ENCODE peak calls at places on chromosomes 4 and X, in six cellular contexts. U is psoas muscle, S is testis, D is cardiac muscle cell, X is uterus, J is fibroblast of lung. H is an unnamed sample. For H3K9me3, the result is how much of the 10 kb centered on the place peaks cover.

GRCh38 chr4:160928482-160928881 is 1235.3 kb downstream of the FSTL5 start:
- DNase-seq in U (no peak), S (no peak), D (no peak), X (no peak), J (no peak), H (no peak)

GRCh38 chrX:103356023-103356798 is at the start of gene TCEAL9:
- DNase-seq in U (peak), S (peak), D (peak), X (peak), J (peak), H (peak)

GRCh38 chr4:13516315-13516860 is 27.9 kb downstream of the NKX3-2 start:
- DNase-seq in U (no peak), S (no peak), D (no peak), X (no peak), J (no peak), H (no peak)

GRCh38 chr4:158202475-158202874 is 7.8 kb upstream of the TMEM144 start:
- DNase-seq in U (no peak), S (no peak), D (no peak), X (no peak), J (no peak), H (no peak)

GRCh38 chr4:77443941-77444340 is 161.7 kb upstream of the CXCL13 start:
- DNase-seq in U (no peak), S (no peak), D (peak), X (no peak), J (peak), H (no peak)

GRCh38 chr4:157265281-157265680 is 44.8 kb downstream of the GRIA2 start:
- DNase-seq in U (no peak), S (no peak), D (no peak), X (peak), J (peak), H (no peak)

GRCh38 chr4:2587215-2587823 is 50.9 kb downstream of the FAM193A start:
- DNase-seq in U (no peak), S (no peak), D (no peak), X (no peak), J (no peak), H (no peak)

GRCh38 chr4:139675156-139675555 is 9.5 kb downstream of the MGST2 start:
- DNase-seq in U (no peak), S (no peak), D (no peak), X (no peak), J (no peak), H (no peak)

GRCh38 chrX:23134171-23134570 is 134.4 kb downstream of the DDX53 start:
- DNase-seq in U (no peak), S (no peak), D (no peak), X (no peak), J (no peak), H (no peak)

GRCh38 chrX:48676893-48677270 is 6.7 kb upstream of the WAS start:
- DNase-seq in U (no peak), S (no peak), D (no peak), X (no peak), J (no peak), H (no peak)

GRCh38 chr4:6546681-6547447 is 28.1 kb upstream of the MAN2B2 start:
- DNase-seq in U (no peak), S (peak), D (peak), X (peak), J (peak), H (peak)

GRCh38 chrX:21639775-21640174 is 18.4 kb downstream of the KLHL34 start:
- DNase-seq in U (no peak), S (no peak), D (no peak), X (no peak), J (no peak), H (no peak)

GRCh38 chrX:2819345-2820130 is 9.2 kb upstream of the GYG2 start:
- DNase-seq in U (no peak), S (no peak), D (peak), X (no peak), J (peak), H (no peak)

GRCh38 chrX:119095936-119096335 is 23.1 kb downstream of the CT47C1 start:
- DNase-seq in U (no peak), S (no peak), D (no peak), X (no peak), J (no peak), H (no peak)

GRCh38 chrX:15678339-15678738 is 13.7 kb upstream of the CLTRN start:
- DNase-seq in U (no peak), S (no peak), D (peak), X (no peak), J (peak), H (no peak)

DNA sequence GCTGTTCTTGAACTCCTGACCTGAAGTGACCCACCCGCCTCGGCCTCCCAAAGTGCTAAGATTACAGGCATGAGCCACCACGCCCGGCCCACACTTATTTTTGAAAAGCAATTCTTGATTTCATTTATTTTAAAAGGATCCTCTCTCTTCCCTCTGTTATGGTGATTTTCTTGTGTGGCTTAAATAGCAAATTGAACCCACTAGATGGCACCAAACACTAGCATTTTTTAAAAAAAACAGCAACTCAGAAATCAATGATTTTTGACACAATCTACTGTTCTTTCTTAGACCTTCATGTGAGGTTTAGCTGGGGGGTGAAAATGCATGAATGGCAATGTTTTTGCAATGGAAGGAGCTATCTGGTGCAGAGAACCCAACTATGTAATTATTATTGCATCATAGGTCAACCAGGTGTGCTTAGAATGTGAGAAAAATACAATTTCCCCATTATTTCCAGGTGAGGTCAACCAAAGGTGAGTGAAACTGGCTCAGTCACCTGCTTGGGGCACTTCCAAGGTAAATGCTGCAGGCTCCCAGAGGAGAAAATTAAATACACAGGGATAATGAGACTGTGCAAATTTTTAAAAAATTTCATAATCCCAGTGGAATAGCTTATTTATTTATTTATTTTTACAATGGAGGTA is 226.6 kb upstream of the PRKX start:
- DNase-seq in U (no peak), S (no peak), D (peak), X (no peak), J (peak), H (no peak)
- TF ChIP-seq CTCF in U (no peak), S (no peak), D (peak), X (no peak), J (peak), H (peak)

GRCh38 chrX:148501121-148502066 is 977 bp downstream of the AFF2 start:
- DNase-seq in U (no peak), S (peak), D (no peak), X (no peak), J (no peak), H (no peak)
- H3K27ac ChIP-seq in U (no peak), S (peak), D (no peak), X (no peak), J (no peak), H (no peak)

GRCh38 chr4:8837181-8837811 is 34.3 kb downstream of the HMX1 start:
- DNase-seq in U (no peak), S (peak), D (no peak), X (no peak), J (no peak), H (no peak)

GRCh38 chr4:8836664-8837171 is 34.9 kb downstream of the HMX1 start:
- DNase-seq in U (no peak), S (peak), D (no peak), X (no peak), J (no peak), H (peak)

GRCh38 chr4:8838296-8838695 is 33.3 kb downstream of the HMX1 start:
- DNase-seq in U (no peak), S (no peak), D (no peak), X (no peak), J (no peak), H (no peak)

GRCh38 chr4:8834681-8835220 is 36.9 kb downstream of the HMX1 start:
- DNase-seq in U (no peak), S (peak), D (no peak), X (no peak), J (no peak), H (no peak)

DNA sequence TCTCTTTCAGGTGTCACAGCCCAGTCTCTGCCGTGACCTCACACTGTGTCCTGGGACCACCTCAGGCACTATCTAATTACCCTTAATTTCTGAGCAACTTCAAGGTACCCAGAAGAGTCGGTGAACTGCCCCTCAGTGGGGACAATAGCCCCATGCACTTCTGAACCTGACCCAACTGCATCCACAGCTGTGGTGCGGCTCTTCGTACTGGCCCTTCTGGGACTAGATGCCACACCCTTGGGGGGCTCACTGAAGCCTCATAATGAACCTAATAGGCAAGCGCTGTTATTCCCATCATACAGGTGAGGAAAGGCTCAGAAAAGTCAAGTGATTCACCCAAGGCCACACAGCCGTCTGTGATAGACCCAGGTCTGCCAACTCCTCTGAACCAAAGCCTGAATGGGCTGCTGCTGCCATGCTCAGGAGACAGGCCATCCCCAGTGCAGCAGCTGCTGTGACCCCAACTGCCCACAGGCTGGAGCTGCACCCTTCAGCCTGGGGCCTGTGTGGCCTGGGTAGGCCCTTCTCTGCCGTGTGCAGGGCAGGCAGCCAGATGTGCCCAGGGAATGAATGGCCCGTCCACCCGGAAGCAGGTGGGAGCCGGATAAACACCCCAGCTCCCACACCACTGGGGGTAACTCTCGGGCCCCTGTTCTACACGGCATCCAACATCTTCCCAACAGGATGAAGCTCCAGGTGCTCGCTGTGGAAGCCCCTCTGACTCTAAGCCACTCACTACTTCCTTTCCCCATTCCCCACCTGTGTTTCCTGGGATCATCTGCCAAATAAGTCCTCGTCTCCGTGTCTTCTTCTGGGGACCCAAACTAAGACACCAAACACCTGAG is 35.9 kb downstream of the HMX1 start:
- DNase-seq in U (no peak), S (peak), D (no peak), X (no peak), J (no peak), H (no peak)
- H3K9me3 ChIP-seq in U (under half), S (under half), D (under half), X (under half), J (under half), H (under half)

GRCh38 chrX:1323315-1323714 is 13.3 kb upstream of the IL3RA start:
- DNase-seq in U (peak), S (peak), D (no peak), X (no peak), J (no peak), H (peak)
- TF ChIP-seq CTCF in U (peak), S (no peak), D (no peak), X (no peak), J (no peak), H (peak)

GRCh38 chrX:123083924-123084323 is 100.2 kb upstream of the GRIA3 start:
- DNase-seq in U (no peak), S (no peak), D (no peak), X (no peak), J (no peak), H (no peak)
- H3K27ac ChIP-seq in U (no peak), S (no peak), D (no peak), X (no peak), J (no peak), H (no peak)